ENCODE peak calls at places on chromosomes 4 and X, in eight cellular contexts. One of them, this sample, is unnamed.

GRCh38 chr4:13541176-13541604 is 3.1 kb downstream of the NKX3-2 start:
- DNase-seq in neural progenitor cell: no peak
- DNase-seq in fibroblast of lung: no peak
- DNase-seq in naive thymus-derived CD4-positive, alpha-beta T cell: no peak
- DNase-seq in HepG2: no peak
- DNase-seq in mesendoderm: no peak
- DNase-seq in GM23248: no peak
- DNase-seq in right atrium auricular region: no peak
- DNase-seq in this sample: peak; percentile 3

GRCh38 chr4:168615294-168615693 is 118.4 kb downstream of the PALLD start:
- DNase-seq in naive thymus-derived CD4-positive, alpha-beta T cell: no peak
- DNase-seq in mesendoderm: peak; percentile 36
- DNase-seq in HepG2: no peak
- DNase-seq in fibroblast of lung: peak; percentile 94
- DNase-seq in right atrium auricular region: no peak
- DNase-seq in neural progenitor cell: peak; percentile 76
- DNase-seq in GM23248: peak; percentile 87
- DNase-seq in this sample: no peak

GRCh38 chrX:16695079-16695676 is 17.3 kb downstream of the CTPS2 start:
- DNase-seq in naive thymus-derived CD4-positive, alpha-beta T cell: peak; percentile 50
- DNase-seq in fibroblast of lung: peak; percentile 36
- DNase-seq in neural progenitor cell: peak; percentile 68
- DNase-seq in right atrium auricular region: peak; percentile 66
- DNase-seq in mesendoderm: peak; percentile 43
- DNase-seq in GM23248: peak; percentile 40
- DNase-seq in HepG2: peak; percentile 29
- DNase-seq in this sample: peak; percentile 52

GRCh38 chr4:73725499-73725898 is 14.9 kb upstream of the CXCL8 start:
- DNase-seq in HepG2: no peak
- DNase-seq in right atrium auricular region: no peak
- DNase-seq in fibroblast of lung: no peak
- DNase-seq in GM23248: no peak
- DNase-seq in naive thymus-derived CD4-positive, alpha-beta T cell: no peak
- DNase-seq in neural progenitor cell: no peak
- DNase-seq in mesendoderm: no peak
- DNase-seq in this sample: no peak

GRCh38 chr4:18859468-18859867 is 837.9 kb upstream of the LCORL start:
- DNase-seq in mesendoderm: peak; percentile 43
- DNase-seq in fibroblast of lung: no peak
- DNase-seq in HepG2: no peak
- DNase-seq in right atrium auricular region: no peak
- DNase-seq in GM23248: no peak
- DNase-seq in naive thymus-derived CD4-positive, alpha-beta T cell: no peak
- DNase-seq in neural progenitor cell: peak; percentile 45
- DNase-seq in this sample: no peak

GRCh38 chr4:147954850-147955249 is 223.0 kb downstream of the ARHGAP10 start:
- DNase-seq in GM23248: no peak
- DNase-seq in neural progenitor cell: no peak
- DNase-seq in mesendoderm: no peak
- DNase-seq in fibroblast of lung: no peak
- DNase-seq in right atrium auricular region: no peak
- DNase-seq in naive thymus-derived CD4-positive, alpha-beta T cell: no peak
- DNase-seq in HepG2: no peak
- DNase-seq in this sample: no peak

GRCh38 chr4:2457481-2458295 is 11.2 kb upstream of the RNF4 start:
- DNase-seq in right atrium auricular region: no peak
- DNase-seq in neural progenitor cell: no peak
- DNase-seq in fibroblast of lung: no peak
- DNase-seq in HepG2: no peak
- DNase-seq in GM23248: no peak
- DNase-seq in mesendoderm: no peak
- DNase-seq in naive thymus-derived CD4-positive, alpha-beta T cell: no peak
- DNase-seq in this sample: no peak

GRCh38 chrX:68511255-68511654 is 12.4 kb downstream of the YIPF6 start:
- DNase-seq in fibroblast of lung: peak; percentile 20
- DNase-seq in HepG2: peak; percentile 30
- DNase-seq in GM23248: peak; percentile 62
- DNase-seq in naive thymus-derived CD4-positive, alpha-beta T cell: peak; percentile 27
- DNase-seq in mesendoderm: peak; percentile 49
- DNase-seq in neural progenitor cell: peak; percentile 59
- DNase-seq in right atrium auricular region: no peak
- DNase-seq in this sample: peak; percentile 20

GRCh38 chr4:91963489-91963888 is 340.3 kb upstream of the GRID2 start:
- DNase-seq in HepG2: no peak
- DNase-seq in mesendoderm: no peak
- DNase-seq in fibroblast of lung: peak; percentile 78
- DNase-seq in right atrium auricular region: no peak
- DNase-seq in naive thymus-derived CD4-positive, alpha-beta T cell: no peak
- DNase-seq in GM23248: peak; percentile 62
- DNase-seq in neural progenitor cell: no peak
- DNase-seq in this sample: no peak

GRCh38 chrX:111444881-111445280 is 32.9 kb upstream of the DCX start:
- DNase-seq in mesendoderm: peak; percentile 3
- DNase-seq in right atrium auricular region: no peak
- DNase-seq in HepG2: no peak
- DNase-seq in fibroblast of lung: no peak
- DNase-seq in naive thymus-derived CD4-positive, alpha-beta T cell: no peak
- DNase-seq in neural progenitor cell: no peak
- DNase-seq in GM23248: no peak
- DNase-seq in this sample: no peak

GRCh38 chr4:4872148-4872903 is 12.9 kb downstream of the MSX1 start:
- DNase-seq in fibroblast of lung: no peak
- DNase-seq in HepG2: no peak
- DNase-seq in mesendoderm: peak; percentile 79
- DNase-seq in GM23248: no peak
- DNase-seq in right atrium auricular region: no peak
- DNase-seq in naive thymus-derived CD4-positive, alpha-beta T cell: no peak
- DNase-seq in neural progenitor cell: peak; percentile 85
- DNase-seq in this sample: peak; percentile 70

GRCh38 chr4:4874254-4874653 is 14.8 kb downstream of the MSX1 start:
- DNase-seq in neural progenitor cell: no peak
- DNase-seq in naive thymus-derived CD4-positive, alpha-beta T cell: no peak
- DNase-seq in right atrium auricular region: no peak
- DNase-seq in GM23248: no peak
- DNase-seq in mesendoderm: no peak
- DNase-seq in fibroblast of lung: no peak
- DNase-seq in HepG2: no peak
- DNase-seq in this sample: no peak

GRCh38 chr4:4876945-4877661 is 17.6 kb downstream of the MSX1 start:
- DNase-seq in HepG2: no peak
- DNase-seq in neural progenitor cell: no peak
- DNase-seq in right atrium auricular region: no peak
- DNase-seq in naive thymus-derived CD4-positive, alpha-beta T cell: no peak
- DNase-seq in GM23248: no peak
- DNase-seq in mesendoderm: no peak
- DNase-seq in fibroblast of lung: no peak
- DNase-seq in this sample: no peak

GRCh38 chr4:4875611-4876010 is 16.1 kb downstream of the MSX1 start:
- DNase-seq in fibroblast of lung: no peak
- DNase-seq in naive thymus-derived CD4-positive, alpha-beta T cell: no peak
- DNase-seq in mesendoderm: no peak
- DNase-seq in neural progenitor cell: peak; percentile 34
- DNase-seq in right atrium auricular region: no peak
- DNase-seq in HepG2: no peak
- DNase-seq in GM23248: no peak
- DNase-seq in this sample: no peak

DNA sequence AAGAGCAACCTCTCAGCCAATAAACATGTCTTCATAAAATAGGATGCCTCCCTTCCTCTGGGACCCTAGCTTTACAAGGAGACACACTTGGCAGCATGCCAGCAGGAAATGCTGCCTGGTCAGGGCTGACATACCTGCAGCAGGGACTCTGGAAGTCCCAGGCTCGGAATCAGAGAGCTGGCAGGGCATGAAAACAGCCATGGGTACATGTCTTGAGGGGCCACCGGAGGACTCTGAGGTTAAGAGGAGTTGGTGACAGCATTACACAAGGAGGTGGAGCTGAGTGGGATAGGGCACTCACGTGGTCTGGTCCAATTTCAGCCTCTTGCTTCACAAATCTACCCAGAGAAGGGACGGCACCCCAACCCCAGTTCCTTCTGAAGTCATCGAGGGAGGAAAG is 15.7 kb downstream of the MSX1 start:
- DNase-seq in mesendoderm: no peak
- DNase-seq in HepG2: no peak
- DNase-seq in right atrium auricular region: no peak
- DNase-seq in fibroblast of lung: no peak
- DNase-seq in naive thymus-derived CD4-positive, alpha-beta T cell: no peak
- DNase-seq in neural progenitor cell: peak; percentile 14
- DNase-seq in GM23248: no peak
- DNase-seq in this sample: no peak
- H3K27me3 ChIP-seq in mesendoderm: peaks cover 43% of the 10 kb centered on the region
- H3K27me3 ChIP-seq in HepG2: no peaks in the 10 kb centered on the region
- H3K27me3 ChIP-seq in right atrium auricular region: peaks cover 40% of the 10 kb centered on the region
- H3K27me3 ChIP-seq in fibroblast of lung: peaks cover 46% of the 10 kb centered on the region
- H3K27me3 ChIP-seq in naive thymus-derived CD4-positive, alpha-beta T cell: peaks cover 4% of the 10 kb centered on the region
- H3K27me3 ChIP-seq in neural progenitor cell: peaks cover 100% of the 10 kb centered on the region
- H3K27me3 ChIP-seq in GM23248: peaks cover 35% of the 10 kb centered on the region
- H3K27me3 ChIP-seq in this sample: peaks cover 40% of the 10 kb centered on the region

GRCh38 chrX:19753368-19753767 is 134.0 kb downstream of the SH3KBP1 start:
- DNase-seq in HepG2: no peak
- DNase-seq in mesendoderm: no peak
- DNase-seq in neural progenitor cell: no peak
- DNase-seq in right atrium auricular region: no peak
- DNase-seq in GM23248: no peak
- DNase-seq in naive thymus-derived CD4-positive, alpha-beta T cell: no peak
- DNase-seq in fibroblast of lung: no peak
- DNase-seq in this sample: no peak

GRCh38 chrX:19752043-19752442 is 135.4 kb downstream of the SH3KBP1 start:
- DNase-seq in mesendoderm: no peak
- DNase-seq in HepG2: no peak
- DNase-seq in fibroblast of lung: no peak
- DNase-seq in neural progenitor cell: no peak
- DNase-seq in naive thymus-derived CD4-positive, alpha-beta T cell: no peak
- DNase-seq in GM23248: no peak
- DNase-seq in right atrium auricular region: no peak
- DNase-seq in this sample: no peak

GRCh38 chrX:19748898-19749680 is 138.3 kb downstream of the SH3KBP1 start:
- DNase-seq in naive thymus-derived CD4-positive, alpha-beta T cell: no peak
- DNase-seq in right atrium auricular region: no peak
- DNase-seq in mesendoderm: no peak
- DNase-seq in fibroblast of lung: no peak
- DNase-seq in GM23248: no peak
- DNase-seq in HepG2: no peak
- DNase-seq in neural progenitor cell: no peak
- DNase-seq in this sample: no peak

GRCh38 chrX:19750028-19750786 is 137.2 kb downstream of the SH3KBP1 start:
- DNase-seq in naive thymus-derived CD4-positive, alpha-beta T cell: no peak
- DNase-seq in neural progenitor cell: no peak
- DNase-seq in mesendoderm: no peak
- DNase-seq in fibroblast of lung: no peak
- DNase-seq in GM23248: peak; percentile 7
- DNase-seq in HepG2: no peak
- DNase-seq in right atrium auricular region: no peak
- DNase-seq in this sample: no peak

DNA sequence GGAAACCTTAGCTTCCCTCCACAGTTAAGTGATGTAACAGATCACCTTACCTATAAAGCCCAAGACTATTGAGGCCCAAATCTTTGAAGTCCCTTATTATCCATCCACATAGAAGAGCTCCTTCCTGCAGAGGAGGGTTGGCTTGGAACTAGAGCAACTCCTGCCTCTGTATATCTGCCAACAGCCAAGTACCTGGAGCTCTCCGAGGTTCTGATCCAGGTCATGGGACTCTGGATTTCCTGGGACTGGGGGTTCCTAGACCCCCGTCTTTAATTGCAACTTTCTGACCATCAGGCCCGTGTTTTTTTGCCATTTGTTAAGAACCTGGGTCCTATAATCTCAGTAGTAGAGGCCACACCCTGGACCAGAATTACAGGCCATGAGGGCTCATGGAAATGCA is 136.3 kb downstream of the SH3KBP1 start:
- DNase-seq in HepG2: no peak
- DNase-seq in fibroblast of lung: peak; percentile 3
- DNase-seq in neural progenitor cell: peak; percentile 28
- DNase-seq in naive thymus-derived CD4-positive, alpha-beta T cell: no peak
- DNase-seq in GM23248: peak; percentile 6
- DNase-seq in mesendoderm: peak; percentile 14
- DNase-seq in right atrium auricular region: no peak
- DNase-seq in this sample: no peak
- H3K27ac ChIP-seq in HepG2: no peak overlapping the region
- H3K27ac ChIP-seq in fibroblast of lung: no peak overlapping the region
- H3K27ac ChIP-seq in neural progenitor cell: no peak overlapping the region
- H3K27ac ChIP-seq in naive thymus-derived CD4-positive, alpha-beta T cell: peak overlapping the region; percentile 51
- H3K27ac ChIP-seq in GM23248: no peak overlapping the region
- H3K27ac ChIP-seq in mesendoderm: no peak overlapping the region
- H3K27ac ChIP-seq in right atrium auricular region: no peak overlapping the region
- H3K27ac ChIP-seq in this sample: no peak overlapping the region

GRCh38 chrX:114451397-114451796 is 132.5 kb upstream of the HTR2C start:
- DNase-seq in fibroblast of lung: no peak
- DNase-seq in HepG2: peak; percentile 0
- DNase-seq in GM23248: no peak
- DNase-seq in naive thymus-derived CD4-positive, alpha-beta T cell: no peak
- DNase-seq in neural progenitor cell: no peak
- DNase-seq in mesendoderm: no peak
- DNase-seq in right atrium auricular region: no peak
- DNase-seq in this sample: no peak

DNA sequence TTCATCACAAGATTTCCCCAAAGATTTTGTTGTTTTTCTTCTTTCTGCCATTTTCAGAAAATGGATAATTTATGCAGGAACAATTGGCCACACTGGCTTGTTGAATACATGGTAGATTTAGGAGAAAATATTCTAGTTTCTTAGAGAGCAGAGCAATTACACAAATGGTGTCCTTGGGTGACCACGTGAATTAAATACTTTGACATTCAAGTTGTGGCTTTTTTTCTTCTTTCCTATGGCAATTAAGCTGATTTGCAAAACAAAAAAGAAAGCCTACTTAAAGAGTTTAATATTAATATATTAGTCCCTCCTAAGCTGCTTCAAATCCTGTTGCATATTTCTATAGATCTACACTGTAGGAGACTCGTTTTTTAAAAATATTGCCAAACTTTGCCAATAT is 133.0 kb upstream of the HTR2C start:
- DNase-seq in GM23248: no peak
- DNase-seq in neural progenitor cell: no peak
- DNase-seq in HepG2: no peak
- DNase-seq in fibroblast of lung: no peak
- DNase-seq in mesendoderm: no peak
- DNase-seq in naive thymus-derived CD4-positive, alpha-beta T cell: no peak
- DNase-seq in right atrium auricular region: no peak
- DNase-seq in this sample: no peak
- H3K27me3 ChIP-seq in GM23248: no peaks in the 10 kb centered on the region
- H3K27me3 ChIP-seq in neural progenitor cell: no peaks in the 10 kb centered on the region
- H3K27me3 ChIP-seq in HepG2: no peaks in the 10 kb centered on the region
- H3K27me3 ChIP-seq in fibroblast of lung: no peaks in the 10 kb centered on the region
- H3K27me3 ChIP-seq in mesendoderm: no peaks in the 10 kb centered on the region
- H3K27me3 ChIP-seq in naive thymus-derived CD4-positive, alpha-beta T cell: no peaks in the 10 kb centered on the region
- H3K27me3 ChIP-seq in right atrium auricular region: peaks cover 2% of the 10 kb centered on the region
- H3K27me3 ChIP-seq in this sample: peaks cover 65% of the 10 kb centered on the region

DNA sequence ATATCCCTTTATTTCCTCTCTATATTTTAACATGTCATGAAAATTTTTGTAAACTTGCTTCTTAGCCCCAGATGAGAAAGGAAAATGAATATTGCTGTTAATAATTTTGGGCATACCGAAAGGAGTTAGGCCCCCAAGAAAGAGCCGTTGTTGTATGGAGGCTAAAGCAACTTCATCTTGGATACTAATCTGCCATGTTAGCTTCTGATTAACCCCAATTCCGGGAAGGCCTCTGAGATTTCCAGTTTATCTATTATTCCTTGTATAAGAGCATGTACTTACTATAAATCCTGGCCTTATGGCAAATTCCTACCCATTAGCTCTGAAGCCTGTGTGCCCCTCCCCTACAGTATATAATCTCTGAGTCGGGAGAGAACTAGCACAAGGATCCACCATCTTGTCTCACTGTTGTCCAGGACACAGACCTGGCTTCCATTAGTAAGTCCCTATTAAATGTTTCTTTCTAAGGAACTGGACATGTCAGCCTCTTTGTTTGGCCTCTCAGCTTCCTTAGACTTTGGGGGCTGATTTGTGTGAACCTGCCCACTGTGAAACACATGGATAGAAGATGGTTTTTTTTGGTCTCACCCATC is 20.9 kb upstream of the PLA2G12A start:
- DNase-seq in HepG2: no peak
- DNase-seq in neural progenitor cell: no peak
- DNase-seq in GM23248: no peak
- DNase-seq in naive thymus-derived CD4-positive, alpha-beta T cell: no peak
- DNase-seq in mesendoderm: no peak
- DNase-seq in fibroblast of lung: no peak
- DNase-seq in right atrium auricular region: no peak
- DNase-seq in this sample: no peak
- H3K27ac ChIP-seq in HepG2: no peak overlapping the region
- H3K27ac ChIP-seq in neural progenitor cell: no peak overlapping the region
- H3K27ac ChIP-seq in GM23248: no peak overlapping the region
- H3K27ac ChIP-seq in naive thymus-derived CD4-positive, alpha-beta T cell: no peak overlapping the region
- H3K27ac ChIP-seq in mesendoderm: no peak overlapping the region
- H3K27ac ChIP-seq in fibroblast of lung: no peak overlapping the region
- H3K27ac ChIP-seq in right atrium auricular region: no peak overlapping the region
- H3K27ac ChIP-seq in this sample: no peak overlapping the region

This sample was measured in WERI-Rb-1.